ENCODE peak calls at places on chromosome 19, in four cellular contexts. H is WTC11, T is K562, U is GM12878. K is an unnamed sample.

GRCh38 chr19:38990949-38991697 is 15.6 kb upstream of the FBXO17 start:
- DNase-seq in H (no peak), U (no peak), T (no peak), K (no peak)

GRCh38 chr19:5130371-5131030 is 161.6 kb downstream of the KDM4B start:
- DNase-seq in T (no peak), H (no peak), U (peak; percentile 73), K (no peak)

GRCh38 chr19:2371656-2372055 is 11.6 kb downstream of the TMPRSS9 start:
- DNase-seq in T (no peak), H (no peak), U (no peak), K (no peak)

GRCh38 chr19:16394681-16395375 is 70.2 kb downstream of the KLF2 start:
- DNase-seq in U (no peak), T (no peak), H (no peak), K (no peak)

GRCh38 chr19:31339405-31339804 is 9.8 kb downstream of the TSHZ3 start:
- DNase-seq in T (peak; percentile 21), H (no peak), U (no peak), K (no peak)

GRCh38 chr19:33503791-33504444 is 17.7 kb downstream of the PEPD start:
- DNase-seq in H (no peak), U (no peak), T (no peak), K (no peak)

GRCh38 chr19:16625183-16625958 is 2.6 kb downstream of the MED26 start:
- DNase-seq in U (no peak), H (no peak), T (no peak), K (no peak)

GRCh38 chr19:17830567-17831418 is 9.5 kb upstream of the INSL3 start:
- DNase-seq in H (peak; percentile 98), U (no peak), T (peak; percentile 100), K (no peak)

GRCh38 chr19:17079710-17080440 is 4.3 kb downstream of the MYO9B start:
- DNase-seq in H (no peak), U (peak; percentile 84), T (no peak), K (peak; percentile 85)

GRCh38 chr19:7870571-7871279 is 3.5 kb downstream of the PRR36 start:
- DNase-seq in H (peak; percentile 95), U (no peak), T (peak; percentile 91), K (peak; percentile 93)

GRCh38 chr19:29766100-29766499 is 45.7 kb upstream of the CCNE1 start:
- DNase-seq in H (no peak), U (no peak), T (no peak), K (no peak)

GRCh38 chr19:8084152-8084551 is 31.6 kb downstream of the CCL25 start:
- DNase-seq in T (no peak), H (no peak), U (no peak), K (no peak)

GRCh38 chr19:19061491-19061890 is 2.3 kb upstream of the SLC25A42 start:
- DNase-seq in U (no peak), T (no peak), H (no peak), K (no peak)

GRCh38 chr19:55285225-55285890 is 1.6 kb downstream of the BRSK1 start:
- DNase-seq in H (no peak), U (no peak), T (no peak), K (no peak)

GRCh38 chr19:51799998-51800848 is 5.3 kb downstream of the FPR3 start:
- DNase-seq in H (no peak), T (peak; percentile 76), U (no peak), K (peak; percentile 12)

GRCh38 chr19:51546650-51547396 is 15.4 kb upstream of the SIGLEC6 start:
- DNase-seq in U (no peak), H (no peak), T (peak; percentile 79), K (no peak)

GRCh38 chr19:15595069-15595468 is 19.9 kb upstream of the CYP4F8 start:
- DNase-seq in T (no peak), U (no peak), H (no peak), K (no peak)

GRCh38 chr19:33868821-33869412 is 72.2 kb downstream of the KCTD15 start:
- DNase-seq in T (no peak), H (peak; percentile 38), U (no peak), K (no peak)

GRCh38 chr19:58021541-58022282 is 12.1 kb upstream of the ZSCAN1 start:
- DNase-seq in H (peak; percentile 84), T (peak; percentile 58), U (no peak), K (peak; percentile 53)

GRCh38 chr19:14432817-14433453 is at the start of gene PKN1:
- DNase-seq in H (peak; percentile 72), U (no peak), T (peak; percentile 90), K (no peak)

GRCh38 chr19:15587663-15588062 is 27.4 kb upstream of the CYP4F8 start:
- DNase-seq in T (no peak), U (no peak), H (no peak), K (no peak)

GRCh38 chr19:29737461-29738000 is 22.5 kb upstream of the C19orf12 start:
- DNase-seq in H (no peak), U (no peak), T (no peak), K (no peak)

GRCh38 chr19:30882411-30883005 is 466.7 kb downstream of the TSHZ3 start:
- DNase-seq in T (no peak), U (no peak), H (no peak), K (no peak)

GRCh38 chr19:13100031-13100588 is 2.5 kb downstream of the LYL1 start:
- DNase-seq in T (no peak), H (no peak), U (peak; percentile 78), K (no peak)

GRCh38 chr19:55113570-55114039 is 3.8 kb downstream of the PPP1R12C start:
- DNase-seq in H (peak; percentile 79), T (peak; percentile 41), U (no peak), K (peak; percentile 38)

GRCh38 chr19:32539240-32539916 is 41.6 kb upstream of the PDCD5 start:
- DNase-seq in T (no peak), H (no peak), U (no peak), K (peak; percentile 63)

GRCh38 chr19:54728167-54728566 is 3.9 kb downstream of the KIR3DL3 start:
- DNase-seq in U (no peak), H (no peak), T (no peak), K (no peak)

GRCh38 chr19:43395561-43395960 is 19.1 kb upstream of the TEX101 start:
- DNase-seq in T (no peak), H (no peak), U (no peak), K (no peak)

GRCh38 chr19:49749771-49750170 is 13.3 kb downstream of the TSKS start:
- DNase-seq in T (no peak), U (no peak), H (no peak), K (no peak)

GRCh38 chr19:37220383-37220782 is 2.4 kb downstream of the ZNF383 start:
- DNase-seq in U (no peak), T (no peak), H (no peak), K (no peak)

GRCh38 chr19:47542030-47542475 is 27.2 kb upstream of the NAPA start:
- DNase-seq in H (no peak), U (no peak), T (no peak), K (no peak)

GRCh38 chr19:16025108-16026101 is 50.9 kb upstream of the TPM4 start:
- DNase-seq in H (peak; percentile 67), T (peak; percentile 59), U (no peak), K (peak; percentile 61)

GRCh38 chr19:21434967-21435544 is 38.1 kb downstream of the ZNF493 start:
- DNase-seq in T (no peak), H (no peak), U (no peak), K (no peak)

GRCh38 chr19:15475611-15476010 is 3.7 kb downstream of the PGLYRP2 start:
- DNase-seq in H (no peak), U (no peak), T (no peak), K (no peak)

GRCh38 chr19:54312436-54313362 is at the start of gene LILRA5:
- DNase-seq in H (no peak), U (no peak), T (no peak), K (no peak)

GRCh38 chr19:45368737-45369340 is 1.5 kb downstream of the ERCC2 start:
- DNase-seq in H (peak; percentile 53), U (no peak), T (no peak), K (no peak)

GRCh38 chr19:27765912-27766725 is 1446.8 kb downstream of the UQCRFS1 start:
- DNase-seq in H (no peak), T (no peak), U (no peak), K (no peak)

GRCh38 chr19:4877753-4878490 is 10.5 kb upstream of the PLIN3 start:
- DNase-seq in U (no peak), H (no peak), T (no peak), K (no peak)

DNA sequence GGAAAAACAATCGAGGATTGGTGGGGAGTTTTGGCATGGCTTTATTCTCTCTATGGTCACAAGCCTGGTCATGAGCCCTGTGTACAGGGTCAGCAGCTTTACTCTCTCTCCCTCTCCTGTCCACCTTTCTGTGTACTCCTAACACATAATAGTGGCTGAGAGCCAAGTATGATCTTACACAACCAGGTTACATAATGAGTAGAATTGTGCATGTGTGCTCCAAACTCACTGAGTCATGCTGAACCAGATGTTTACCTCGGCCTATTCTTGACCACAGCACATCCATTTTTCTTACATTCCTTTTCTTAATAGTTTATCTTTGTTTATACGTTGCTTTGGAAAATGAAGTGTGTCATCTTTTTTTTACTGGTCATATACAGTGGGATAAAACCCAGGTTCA is 53.1 kb downstream of the ZNF254 start:
- DNase-seq in T (peak; percentile 3), H (no peak), U (no peak), K (peak; percentile 92)
- TF ChIP-seq NR2C2 in T (no peak), H (no peak), U (no peak), K (no peak)

DNA sequence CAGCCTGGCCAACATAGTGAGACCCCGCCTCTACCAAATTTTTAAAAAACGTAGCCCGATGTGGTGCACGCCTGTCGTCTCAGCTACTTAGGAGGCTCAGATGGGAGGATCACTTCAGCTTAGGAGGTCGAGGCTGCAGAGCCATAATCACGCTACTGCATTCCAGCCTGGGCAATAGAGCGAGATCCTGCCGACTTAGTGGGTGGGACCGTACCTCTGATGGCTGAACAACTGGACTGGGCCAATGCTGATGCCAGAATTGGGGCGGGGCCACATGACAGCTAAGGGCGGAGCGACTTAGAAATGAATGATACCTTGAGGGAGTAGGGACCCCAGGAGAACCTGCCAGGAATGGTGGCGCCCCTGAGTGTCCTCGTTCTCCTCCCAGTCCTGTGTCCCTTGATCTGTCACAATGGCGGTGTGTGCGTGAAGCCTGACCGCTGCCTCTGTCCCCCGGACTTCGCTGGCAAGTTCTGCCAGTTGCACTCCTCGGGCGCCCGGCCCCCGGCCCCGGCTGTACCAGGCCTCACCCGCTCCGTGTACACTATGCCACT is 3.6 kb downstream of the LTBP4 start:
- DNase-seq in U (no peak), T (peak; percentile 21), H (no peak), K (no peak)
- TF ChIP-seq NR2C2 in U (no peak), T (no peak), H (no peak), K (no peak)

GRCh38 chr19:1161716-1162115 is 12.4 kb downstream of the SBNO2 start:
- DNase-seq in U (no peak), T (peak; percentile 89), H (no peak), K (no peak)

GRCh38 chr19:1163283-1163933 is 10.7 kb downstream of the SBNO2 start:
- DNase-seq in U (no peak), H (no peak), T (no peak), K (no peak)

GRCh38 chr19:1164684-1165531 is 9.2 kb downstream of the SBNO2 start:
- DNase-seq in T (peak; percentile 50), U (no peak), H (peak; percentile 13), K (no peak)

GRCh38 chr19:1162404-1163282 is 11.4 kb downstream of the SBNO2 start:
- DNase-seq in H (no peak), T (no peak), U (no peak), K (no peak)

GRCh38 chr19:1163934-1164683 is 10.0 kb downstream of the SBNO2 start:
- DNase-seq in H (no peak), U (no peak), T (no peak), K (no peak)
- TF ChIP-seq NR2C2 in H (no peak), U (no peak), T (no peak), K (no peak)

GRCh38 chr19:3796358-3796757 is 10.2 kb upstream of the MATK start:
- DNase-seq in T (no peak), H (no peak), U (no peak), K (no peak)
- TF ChIP-seq NR2C2 in T (no peak), H (no peak), U (no peak), K (no peak)

GRCh38 chr19:35812220-35813042 is at the start of gene PRODH2:
- DNase-seq in T (no peak), H (no peak), U (no peak), K (peak; percentile 87)
- TF ChIP-seq NR2C2 in T (no peak), H (no peak), U (no peak), K (no peak)